ENCODE peak calls at places on chromosomes 1 and 21, in nine cellular contexts. W, P, M, R, C, Q, F, K and G are unnamed samples.

GRCh38 chr1:8642114-8642513 is 175.3 kb downstream of the RERE start:
- DNase-seq in K (no peak), W (no peak), F (no peak), Q (no peak), C (no peak), M (no peak), P (no peak), R (no peak), G (no peak)

GRCh38 chr1:10796029-10796944 is at the start of gene CASZ1:
- DNase-seq in W (peak), M (peak), F (no peak), P (no peak), K (peak), C (peak), Q (peak), R (peak), G (peak)

GRCh38 chr21:31418355-31419001 is 74.4 kb upstream of the TIAM1 start:
- DNase-seq in W (no peak), C (no peak), R (no peak), M (no peak), P (no peak), K (no peak), Q (no peak), F (no peak), G (no peak)

GRCh38 chr1:64936958-64937357 is 29.4 kb downstream of the JAK1 start:
- DNase-seq in R (peak), W (peak), P (no peak), Q (no peak), C (no peak), K (no peak), M (peak), F (no peak), G (no peak)

GRCh38 chr1:118148034-118148433 is 37.0 kb downstream of the SPAG17 start:
- DNase-seq in M (peak), C (no peak), K (no peak), Q (no peak), P (no peak), W (no peak), F (no peak), R (no peak), G (peak)

GRCh38 chr1:89736937-89737733 is 83.7 kb upstream of the LRRC8D start:
- DNase-seq in K (peak), R (no peak), P (no peak), F (no peak), W (no peak), M (no peak), C (no peak), Q (no peak), G (no peak)

GRCh38 chr1:171865106-171865505 is 23.8 kb downstream of the DNM3 start:
- DNase-seq in M (no peak), K (no peak), C (no peak), Q (no peak), W (no peak), F (no peak), P (no peak), R (no peak), G (no peak)

GRCh38 chr1:227062306-227062705 is 122.2 kb downstream of the COQ8A start:
- DNase-seq in C (no peak), R (no peak), K (no peak), W (no peak), Q (no peak), P (no peak), M (no peak), F (no peak), G (no peak)

GRCh38 chr1:226404063-226404903 is 3.6 kb downstream of the PARP1 start:
- DNase-seq in Q (no peak), R (no peak), P (no peak), C (no peak), W (peak), M (peak), K (no peak), F (peak), G (no peak)

GRCh38 chr1:23129846-23130245 is 38.8 kb downstream of the LUZP1 start:
- DNase-seq in P (no peak), W (peak), Q (no peak), M (no peak), R (no peak), F (no peak), K (no peak), C (no peak), G (no peak)

GRCh38 chr1:170707959-170708666 is 44.2 kb downstream of the PRRX1 start:
- DNase-seq in Q (no peak), P (no peak), R (no peak), K (no peak), C (no peak), W (peak), M (peak), F (no peak), G (peak)

GRCh38 chr1:167233373-167233772 is 12.7 kb downstream of the POU2F1 start:
- DNase-seq in F (no peak), P (no peak), Q (no peak), K (no peak), M (no peak), C (no peak), R (no peak), W (no peak), G (no peak)

GRCh38 chr1:28392027-28392652 is 22.6 kb downstream of the PHACTR4 start:
- DNase-seq in C (no peak), R (no peak), K (no peak), F (no peak), P (no peak), Q (no peak), W (peak), M (peak), G (peak)

GRCh38 chr1:6454856-6455751 is 10.9 kb downstream of the TNFRSF25 start:
- DNase-seq in F (peak), M (no peak), P (no peak), K (no peak), C (no peak), Q (no peak), W (no peak), R (no peak), G (no peak)

GRCh38 chr1:85321237-85321964 is 45.0 kb upstream of the BCL10 start:
- DNase-seq in M (peak), P (no peak), W (no peak), Q (no peak), R (no peak), F (no peak), C (no peak), K (no peak), G (peak)

GRCh38 chr1:43979528-43980254 is 681 bp downstream of the B4GALT2 start:
- DNase-seq in P (peak), C (peak), M (peak), R (peak), W (peak), F (no peak), K (peak), Q (peak), G (peak)

GRCh38 chr1:7690076-7690475 is 81.0 kb upstream of the VAMP3 start:
- DNase-seq in R (no peak), K (no peak), Q (no peak), C (no peak), F (no peak), W (no peak), P (no peak), M (no peak), G (no peak)

GRCh38 chr1:8681317-8681650 is 136.2 kb downstream of the RERE start:
- DNase-seq in K (no peak), W (no peak), C (no peak), Q (no peak), F (no peak), P (no peak), M (no peak), R (no peak), G (no peak)

GRCh38 chr1:66356605-66357004 is 177.3 kb upstream of the SGIP1 start:
- DNase-seq in M (no peak), Q (no peak), R (no peak), F (no peak), C (no peak), P (no peak), W (no peak), K (peak), G (no peak)

GRCh38 chr1:3321559-3322439 is 132.7 kb upstream of the ARHGEF16 start:
- DNase-seq in K (no peak), R (no peak), Q (no peak), F (no peak), P (no peak), C (no peak), M (no peak), W (no peak), G (no peak)
- TF ChIP-seq CTCF in K (no peak), R (no peak), Q (no peak), F (no peak), P (no peak), C (no peak), M (no peak), W (no peak), G (no peak)

GRCh38 chr1:38027201-38028104 is 14.9 kb downstream of the UTP11 start:
- DNase-seq in F (no peak), M (no peak), R (no peak), W (no peak), K (no peak), C (no peak), P (no peak), Q (no peak), G (no peak)

GRCh38 chr1:38025233-38025632 is 12.7 kb downstream of the UTP11 start:
- DNase-seq in W (no peak), P (no peak), C (no peak), R (no peak), Q (no peak), M (no peak), K (no peak), F (no peak), G (no peak)

GRCh38 chr1:38025664-38026063 is 13.1 kb downstream of the UTP11 start:
- DNase-seq in M (no peak), W (no peak), Q (no peak), P (no peak), F (no peak), K (no peak), C (no peak), R (no peak), G (no peak)

GRCh38 chr1:38028105-38028591 is 15.6 kb downstream of the UTP11 start:
- DNase-seq in F (no peak), M (no peak), W (no peak), Q (no peak), C (no peak), R (no peak), P (no peak), K (no peak), G (no peak)

DNA sequence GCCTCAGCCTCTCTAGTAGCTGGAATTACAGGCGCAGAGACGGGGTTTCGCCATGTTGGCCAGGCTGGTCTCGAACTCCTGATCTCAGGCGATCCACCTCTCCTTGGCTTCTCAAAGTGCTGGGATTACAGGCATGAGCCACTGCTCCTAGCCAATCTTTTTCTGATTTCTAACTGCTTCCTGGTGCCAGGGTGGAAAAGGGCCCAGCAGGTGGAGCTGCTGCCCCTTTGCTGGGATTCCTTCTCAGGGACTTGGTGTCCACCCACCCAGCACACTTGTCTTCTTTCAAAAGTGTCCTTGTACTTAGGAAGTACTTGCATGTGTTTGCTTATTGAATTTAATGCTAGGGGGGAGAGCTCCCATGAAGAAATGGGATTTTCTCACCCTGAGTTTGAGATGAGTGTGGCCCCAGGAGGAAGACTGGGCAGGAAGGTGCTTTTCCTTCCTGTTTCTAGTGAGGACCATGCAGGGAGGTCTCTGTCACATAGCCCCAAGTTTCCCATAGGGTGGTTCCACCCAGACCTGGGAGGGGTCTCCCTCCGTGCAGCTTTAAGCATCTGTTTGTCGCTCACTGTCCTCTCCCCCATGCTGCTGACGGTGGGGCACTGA is 14.2 kb downstream of the UTP11 start:
- DNase-seq in F (no peak), M (peak), C (no peak), K (peak), R (peak), P (no peak), W (no peak), Q (peak), G (peak)
- H3K4me3 ChIP-seq in F (no peak), M (no peak), C (no peak), K (no peak), R (no peak), P (no peak), W (no peak), Q (no peak), G (no peak)

GRCh38 chr1:56028879-56029278 is 550.5 kb downstream of the PLPP3 start:
- DNase-seq in W (no peak), Q (no peak), F (no peak), K (no peak), M (no peak), R (no peak), P (no peak), C (no peak), G (no peak)

GRCh38 chr1:56032276-56032675 is 547.1 kb downstream of the PLPP3 start:
- DNase-seq in Q (no peak), P (no peak), M (no peak), F (no peak), K (no peak), C (no peak), W (peak), R (no peak), G (no peak)

GRCh38 chr1:56028244-56028643 is 551.1 kb downstream of the PLPP3 start:
- DNase-seq in W (no peak), K (no peak), Q (no peak), P (no peak), F (no peak), M (no peak), R (no peak), C (no peak), G (no peak)

GRCh38 chr1:56031011-56031410 is 548.4 kb downstream of the PLPP3 start:
- DNase-seq in W (no peak), Q (no peak), M (no peak), C (no peak), F (no peak), R (no peak), P (no peak), K (no peak), G (no peak)

DNA sequence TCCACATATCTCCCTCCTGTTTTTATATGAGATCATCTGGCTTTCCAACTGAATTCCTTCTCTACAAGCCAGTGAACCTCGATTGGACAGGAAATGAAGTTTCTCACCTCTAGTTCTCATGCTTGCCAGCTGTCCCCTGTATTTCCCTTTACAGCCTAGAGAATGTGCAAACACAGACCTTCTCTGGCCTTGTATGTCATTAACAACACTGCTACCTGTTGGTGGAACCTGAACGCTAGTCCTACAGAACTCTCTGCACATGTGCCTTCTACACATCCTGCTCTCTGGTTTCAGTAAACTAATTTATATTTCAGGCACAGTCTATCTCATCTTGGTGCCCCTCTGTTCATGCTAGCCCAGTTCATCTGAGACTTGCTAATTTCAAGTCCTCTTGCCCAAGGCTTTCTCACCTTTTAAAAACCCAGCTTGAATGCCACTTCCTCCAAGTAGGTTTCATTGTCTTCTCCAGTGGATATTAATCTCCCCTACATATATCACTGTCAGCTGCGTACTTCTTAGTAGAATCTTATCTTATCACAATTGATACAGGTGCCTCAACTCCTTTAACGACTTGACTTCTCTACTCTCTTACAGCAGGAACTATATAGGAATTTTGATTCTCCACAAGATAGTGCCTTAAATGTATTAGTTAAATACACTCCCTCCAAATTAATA is 549.9 kb downstream of the PLPP3 start:
- DNase-seq in F (no peak), K (peak), P (no peak), R (peak), Q (no peak), C (no peak), M (no peak), W (no peak), G (no peak)
- TF ChIP-seq CTCF in F (no peak), K (no peak), P (no peak), R (peak), Q (no peak), C (no peak), M (no peak), W (no peak), G (no peak)

GRCh38 chr1:98102369-98103030 is 181.7 kb upstream of the DPYD start:
- DNase-seq in P (no peak), W (peak), C (no peak), F (no peak), R (no peak), K (no peak), Q (no peak), M (peak), G (peak)

GRCh38 chr1:98103617-98104284 is 182.9 kb upstream of the DPYD start:
- DNase-seq in P (no peak), C (no peak), R (no peak), K (no peak), F (no peak), M (peak), Q (no peak), W (peak), G (peak)

GRCh38 chr1:98101364-98101763 is 180.5 kb upstream of the DPYD start:
- DNase-seq in M (no peak), F (no peak), C (no peak), W (no peak), P (no peak), Q (no peak), R (no peak), K (no peak), G (no peak)

GRCh38 chr1:98107256-98107655 is 186.4 kb upstream of the DPYD start:
- DNase-seq in F (no peak), K (no peak), R (no peak), W (no peak), Q (no peak), C (no peak), M (no peak), P (no peak), G (no peak)

GRCh38 chr1:98104285-98104684 is 183.5 kb upstream of the DPYD start:
- DNase-seq in W (peak), F (no peak), Q (no peak), K (no peak), M (peak), C (no peak), R (no peak), P (no peak), G (peak)
- H3K4me3 ChIP-seq in W (no peak), F (no peak), Q (no peak), K (no peak), M (no peak), C (no peak), R (no peak), P (no peak), G (no peak)

GRCh38 chr1:47969478-47969877 is 27.7 kb downstream of the TRABD2B start:
- DNase-seq in W (no peak), C (no peak), R (no peak), F (no peak), Q (no peak), M (no peak), P (no peak), K (no peak), G (no peak)

GRCh38 chr1:47971385-47971784 is 25.8 kb downstream of the TRABD2B start:
- DNase-seq in M (no peak), F (no peak), K (no peak), R (no peak), P (no peak), W (no peak), C (no peak), Q (no peak), G (no peak)

GRCh38 chr1:47970882-47971281 is 26.3 kb downstream of the TRABD2B start:
- DNase-seq in K (no peak), Q (no peak), M (no peak), F (no peak), W (no peak), R (no peak), C (no peak), P (no peak), G (no peak)

GRCh38 chr1:47968489-47968888 is 28.7 kb downstream of the TRABD2B start:
- DNase-seq in C (no peak), P (no peak), R (no peak), M (no peak), F (no peak), W (no peak), Q (no peak), K (no peak), G (no peak)

GRCh38 chr1:47967868-47968267 is 29.3 kb downstream of the TRABD2B start:
- DNase-seq in K (no peak), F (no peak), R (no peak), P (no peak), Q (no peak), C (no peak), M (no peak), W (no peak), G (no peak)
- TF ChIP-seq CTCF in K (no peak), F (no peak), R (no peak), P (no peak), Q (no peak), C (no peak), M (no peak), W (no peak), G (no peak)